ENCODE peak calls at places on chromosome 18, in nine cellular contexts. One of them, this sample, is unnamed.
A peak's percentile ranks its signal among the peaks of the same experiment; 100 is the strongest.

GRCh38 chr18:45107425-45107824 is 426.7 kb downstream of the SETBP1 start:
- DNase-seq in HT1080: peak; percentile 36
- DNase-seq in left kidney: no peak
- DNase-seq in HTR-8/SVneo: no peak
- DNase-seq in Daoy: no peak
- DNase-seq in T follicular helper cell: no peak
- DNase-seq in amniotic stem cell: no peak
- DNase-seq in foreskin fibroblast: peak; percentile 10
- DNase-seq in KBM-7: no peak
- DNase-seq in this sample: no peak

GRCh38 chr18:23165271-23165670 is 30.0 kb downstream of the CABLES1 start:
- DNase-seq in HT1080: no peak
- DNase-seq in left kidney: no peak
- DNase-seq in HTR-8/SVneo: no peak
- DNase-seq in Daoy: no peak
- DNase-seq in T follicular helper cell: no peak
- DNase-seq in amniotic stem cell: no peak
- DNase-seq in foreskin fibroblast: no peak
- DNase-seq in KBM-7: no peak
- DNase-seq in this sample: no peak

GRCh38 chr18:63683152-63683551 is 19.6 kb upstream of the SERPINB11 start:
- DNase-seq in HT1080: peak; percentile 90
- DNase-seq in left kidney: peak; percentile 63
- DNase-seq in HTR-8/SVneo: peak; percentile 25
- DNase-seq in Daoy: peak; percentile 4
- DNase-seq in T follicular helper cell: no peak
- DNase-seq in amniotic stem cell: peak; percentile 74
- DNase-seq in foreskin fibroblast: peak; percentile 94
- DNase-seq in KBM-7: no peak
- DNase-seq in this sample: no peak

GRCh38 chr18:45198526-45198925 is 416.8 kb upstream of the SLC14A2 start:
- DNase-seq in HT1080: no peak
- DNase-seq in left kidney: no peak
- DNase-seq in HTR-8/SVneo: no peak
- DNase-seq in Daoy: no peak
- DNase-seq in T follicular helper cell: no peak
- DNase-seq in amniotic stem cell: no peak
- DNase-seq in foreskin fibroblast: no peak
- DNase-seq in KBM-7: no peak
- DNase-seq in this sample: no peak

GRCh38 chr18:75123113-75123512 is 85.8 kb downstream of the PTGR3 start:
- DNase-seq in HT1080: no peak
- DNase-seq in left kidney: no peak
- DNase-seq in HTR-8/SVneo: no peak
- DNase-seq in Daoy: no peak
- DNase-seq in T follicular helper cell: no peak
- DNase-seq in amniotic stem cell: no peak
- DNase-seq in foreskin fibroblast: no peak
- DNase-seq in KBM-7: no peak
- DNase-seq in this sample: no peak

GRCh38 chr18:9188359-9189231 is 52.0 kb downstream of the ANKRD12 start:
- DNase-seq in HT1080: no peak
- DNase-seq in left kidney: no peak
- DNase-seq in HTR-8/SVneo: no peak
- DNase-seq in Daoy: no peak
- DNase-seq in T follicular helper cell: no peak
- DNase-seq in amniotic stem cell: no peak
- DNase-seq in foreskin fibroblast: no peak
- DNase-seq in KBM-7: no peak
- DNase-seq in this sample: no peak

GRCh38 chr18:77095356-77096030 is 37.1 kb downstream of the MBP start:
- DNase-seq in HT1080: no peak
- DNase-seq in left kidney: no peak
- DNase-seq in HTR-8/SVneo: no peak
- DNase-seq in Daoy: no peak
- DNase-seq in T follicular helper cell: no peak
- DNase-seq in amniotic stem cell: no peak
- DNase-seq in foreskin fibroblast: no peak
- DNase-seq in KBM-7: peak; percentile 53
- DNase-seq in this sample: no peak

GRCh38 chr18:80009661-80010550 is 21.5 kb upstream of the TXNL4A start:
- DNase-seq in HT1080: peak; percentile 93
- DNase-seq in left kidney: no peak
- DNase-seq in HTR-8/SVneo: peak; percentile 57
- DNase-seq in Daoy: peak; percentile 81
- DNase-seq in T follicular helper cell: no peak
- DNase-seq in amniotic stem cell: peak; percentile 81
- DNase-seq in foreskin fibroblast: peak; percentile 94
- DNase-seq in KBM-7: no peak
- DNase-seq in this sample: no peak

GRCh38 chr18:4284528-4284927 is 170.6 kb downstream of the DLGAP1 start:
- DNase-seq in HT1080: no peak
- DNase-seq in left kidney: peak; percentile 4
- DNase-seq in HTR-8/SVneo: no peak
- DNase-seq in Daoy: no peak
- DNase-seq in T follicular helper cell: no peak
- DNase-seq in amniotic stem cell: no peak
- DNase-seq in foreskin fibroblast: no peak
- DNase-seq in KBM-7: no peak
- DNase-seq in this sample: no peak

GRCh38 chr18:68766433-68766832 is 31.4 kb upstream of the CCDC102B start:
- DNase-seq in HT1080: no peak
- DNase-seq in left kidney: no peak
- DNase-seq in HTR-8/SVneo: no peak
- DNase-seq in Daoy: no peak
- DNase-seq in T follicular helper cell: no peak
- DNase-seq in amniotic stem cell: no peak
- DNase-seq in foreskin fibroblast: no peak
- DNase-seq in KBM-7: no peak
- DNase-seq in this sample: no peak

GRCh38 chr18:76662621-76663020 is 159.7 kb upstream of the ZNF236 start:
- DNase-seq in HT1080: no peak
- DNase-seq in left kidney: no peak
- DNase-seq in HTR-8/SVneo: no peak
- DNase-seq in Daoy: no peak
- DNase-seq in T follicular helper cell: no peak
- DNase-seq in amniotic stem cell: no peak
- DNase-seq in foreskin fibroblast: no peak
- DNase-seq in KBM-7: no peak
- DNase-seq in this sample: no peak

GRCh38 chr18:32549248-32549842 is 78.7 kb upstream of the GAREM1 start:
- DNase-seq in HT1080: peak; percentile 18
- DNase-seq in left kidney: peak; percentile 85
- DNase-seq in HTR-8/SVneo: peak; percentile 1
- DNase-seq in Daoy: peak; percentile 54
- DNase-seq in T follicular helper cell: peak; percentile 16
- DNase-seq in amniotic stem cell: no peak
- DNase-seq in foreskin fibroblast: peak; percentile 9
- DNase-seq in KBM-7: peak; percentile 24
- DNase-seq in this sample: no peak

GRCh38 chr18:59639821-59640220 is 57.4 kb downstream of the CCBE1 start:
- DNase-seq in HT1080: no peak
- DNase-seq in left kidney: no peak
- DNase-seq in HTR-8/SVneo: no peak
- DNase-seq in Daoy: no peak
- DNase-seq in T follicular helper cell: no peak
- DNase-seq in amniotic stem cell: no peak
- DNase-seq in foreskin fibroblast: no peak
- DNase-seq in KBM-7: no peak
- DNase-seq in this sample: no peak

GRCh38 chr18:76892832-76893231 is 70.5 kb downstream of the ZNF236 start:
- DNase-seq in HT1080: no peak
- DNase-seq in left kidney: no peak
- DNase-seq in HTR-8/SVneo: no peak
- DNase-seq in Daoy: no peak
- DNase-seq in T follicular helper cell: no peak
- DNase-seq in amniotic stem cell: no peak
- DNase-seq in foreskin fibroblast: peak; percentile 15
- DNase-seq in KBM-7: no peak
- DNase-seq in this sample: no peak

GRCh38 chr18:23504720-23505119 is 1.4 kb downstream of the RMC1 start:
- DNase-seq in HT1080: no peak
- DNase-seq in left kidney: no peak
- DNase-seq in HTR-8/SVneo: no peak
- DNase-seq in Daoy: no peak
- DNase-seq in T follicular helper cell: no peak
- DNase-seq in amniotic stem cell: no peak
- DNase-seq in foreskin fibroblast: no peak
- DNase-seq in KBM-7: no peak
- DNase-seq in this sample: no peak

GRCh38 chr18:54358495-54358793 is 738 bp downstream of the C18orf54 start:
- DNase-seq in HT1080: peak; percentile 37
- DNase-seq in left kidney: no peak
- DNase-seq in HTR-8/SVneo: no peak
- DNase-seq in Daoy: no peak
- DNase-seq in T follicular helper cell: no peak
- DNase-seq in amniotic stem cell: no peak
- DNase-seq in foreskin fibroblast: no peak
- DNase-seq in KBM-7: peak; percentile 59
- DNase-seq in this sample: no peak

GRCh38 chr18:30333310-30333709 is 709.2 kb downstream of the DSC3 start:
- DNase-seq in HT1080: no peak
- DNase-seq in left kidney: no peak
- DNase-seq in HTR-8/SVneo: no peak
- DNase-seq in Daoy: no peak
- DNase-seq in T follicular helper cell: no peak
- DNase-seq in amniotic stem cell: no peak
- DNase-seq in foreskin fibroblast: no peak
- DNase-seq in KBM-7: no peak
- DNase-seq in this sample: no peak

GRCh38 chr18:54388203-54389142 is 30.8 kb downstream of the C18orf54 start:
- DNase-seq in HT1080: peak; percentile 96
- DNase-seq in left kidney: peak; percentile 66
- DNase-seq in HTR-8/SVneo: peak; percentile 41
- DNase-seq in Daoy: peak; percentile 81
- DNase-seq in T follicular helper cell: no peak
- DNase-seq in amniotic stem cell: peak; percentile 20
- DNase-seq in foreskin fibroblast: peak; percentile 84
- DNase-seq in KBM-7: peak; percentile 92
- DNase-seq in this sample: no peak

GRCh38 chr18:13262839-13263691 is 44.5 kb downstream of the LDLRAD4 start:
- DNase-seq in HT1080: no peak
- DNase-seq in left kidney: no peak
- DNase-seq in HTR-8/SVneo: no peak
- DNase-seq in Daoy: no peak
- DNase-seq in T follicular helper cell: no peak
- DNase-seq in amniotic stem cell: no peak
- DNase-seq in foreskin fibroblast: no peak
- DNase-seq in KBM-7: no peak
- DNase-seq in this sample: no peak

GRCh38 chr18:60485207-60485606 is 112.6 kb upstream of the MC4R start:
- DNase-seq in HT1080: peak; percentile 43
- DNase-seq in left kidney: no peak
- DNase-seq in HTR-8/SVneo: no peak
- DNase-seq in Daoy: no peak
- DNase-seq in T follicular helper cell: no peak
- DNase-seq in amniotic stem cell: no peak
- DNase-seq in foreskin fibroblast: no peak
- DNase-seq in KBM-7: no peak
- DNase-seq in this sample: no peak

GRCh38 chr18:76348267-76349066 is 146.6 kb downstream of the ZNF516 start:
- DNase-seq in HT1080: no peak
- DNase-seq in left kidney: peak; percentile 75
- DNase-seq in HTR-8/SVneo: no peak
- DNase-seq in Daoy: no peak
- DNase-seq in T follicular helper cell: no peak
- DNase-seq in amniotic stem cell: no peak
- DNase-seq in foreskin fibroblast: no peak
- DNase-seq in KBM-7: no peak
- DNase-seq in this sample: no peak

GRCh38 chr18:6724331-6724730 is 5.2 kb upstream of the ARHGAP28 start:
- DNase-seq in HT1080: no peak
- DNase-seq in left kidney: no peak
- DNase-seq in HTR-8/SVneo: no peak
- DNase-seq in Daoy: no peak
- DNase-seq in T follicular helper cell: no peak
- DNase-seq in amniotic stem cell: no peak
- DNase-seq in foreskin fibroblast: no peak
- DNase-seq in KBM-7: no peak
- DNase-seq in this sample: no peak

GRCh38 chr18:32803571-32803970 is 30.7 kb upstream of the KLHL14 start:
- DNase-seq in HT1080: no peak
- DNase-seq in left kidney: peak; percentile 94
- DNase-seq in HTR-8/SVneo: no peak
- DNase-seq in Daoy: no peak
- DNase-seq in T follicular helper cell: no peak
- DNase-seq in amniotic stem cell: no peak
- DNase-seq in foreskin fibroblast: no peak
- DNase-seq in KBM-7: no peak
- DNase-seq in this sample: no peak

GRCh38 chr18:76499596-76500340 is 4.7 kb upstream of the ZNF516 start:
- DNase-seq in HT1080: no peak
- DNase-seq in left kidney: no peak
- DNase-seq in HTR-8/SVneo: no peak
- DNase-seq in Daoy: no peak
- DNase-seq in T follicular helper cell: no peak
- DNase-seq in amniotic stem cell: no peak
- DNase-seq in foreskin fibroblast: no peak
- DNase-seq in KBM-7: peak; percentile 67
- DNase-seq in this sample: no peak

GRCh38 chr18:67783215-67783946 is 266.9 kb upstream of the DSEL start:
- DNase-seq in HT1080: peak; percentile 93
- DNase-seq in left kidney: no peak
- DNase-seq in HTR-8/SVneo: peak; percentile 26
- DNase-seq in Daoy: no peak
- DNase-seq in T follicular helper cell: no peak
- DNase-seq in amniotic stem cell: peak; percentile 48
- DNase-seq in foreskin fibroblast: peak; percentile 87
- DNase-seq in KBM-7: no peak
- DNase-seq in this sample: no peak

This sample was measured in cortex of kidney.